ENCODE peak calls at places on chromosomes 11 and 22, in six cellular contexts. Z is CD8-positive, alpha-beta T cell; K is ascending aorta; N is OCI-LY7; W is adrenal gland; H is kidney. J is an unnamed sample. For H3K4me1, the result is how much of the 10 kb centered on the place peaks cover.

GRCh38 chr11:104873252-104873651 is 25.0 kb downstream of the CASP12 start:
- DNase-seq in Z (no peak), K (no peak), N (peak), W (no peak), H (peak), J (no peak)

GRCh38 chr11:130804306-130805077 is 111.8 kb downstream of the SNX19 start:
- DNase-seq in Z (no peak), K (no peak), N (no peak), W (no peak), H (peak), J (no peak)

GRCh38 chr22:50720861-50721844 is 16.9 kb upstream of the ACR start:
- DNase-seq in Z (no peak), K (no peak), N (no peak), W (no peak), H (peak), J (no peak)

GRCh38 chr22:37498289-37498909 is 12.2 kb upstream of the MFNG start:
- DNase-seq in Z (peak), K (no peak), N (peak), W (no peak), H (no peak), J (peak)

GRCh38 chr22:22976033-22976922 is 88.7 kb downstream of the IGLL5 start:
- DNase-seq in Z (no peak), K (no peak), N (no peak), W (no peak), H (no peak), J (no peak)

GRCh38 chr11:85307381-85307780 is 319.8 kb downstream of the DLG2 start:
- DNase-seq in Z (no peak), K (no peak), N (no peak), W (no peak), H (no peak), J (no peak)

GRCh38 chr11:94537051-94537600 is 6.6 kb upstream of the FUT4 start:
- DNase-seq in Z (no peak), K (no peak), N (no peak), W (no peak), H (no peak), J (no peak)

GRCh38 chr11:78698612-78699011 is 123.9 kb upstream of the NARS2 start:
- DNase-seq in Z (no peak), K (peak), N (no peak), W (peak), H (no peak), J (peak)

GRCh38 chr22:37486224-37486845 is at the start of gene MFNG:
- DNase-seq in Z (peak), K (peak), N (peak), W (peak), H (peak), J (peak)

GRCh38 chr11:71086687-71087258 is 165.6 kb downstream of the SHANK2 start:
- DNase-seq in Z (no peak), K (no peak), N (peak), W (peak), H (peak), J (peak)

GRCh38 chr11:24793479-24793878 is 296.6 kb downstream of the LUZP2 start:
- DNase-seq in Z (no peak), K (no peak), N (no peak), W (no peak), H (no peak), J (no peak)

GRCh38 chr11:113201055-113201818 is 113.1 kb upstream of the TTC12 start:
- DNase-seq in Z (no peak), K (no peak), N (no peak), W (no peak), H (no peak), J (no peak)

GRCh38 chr11:30816959-30817880 is 231.1 kb upstream of the MPPED2 start:
- DNase-seq in Z (no peak), K (no peak), N (no peak), W (no peak), H (no peak), J (no peak)

GRCh38 chr11:19714093-19714386 is 1.4 kb downstream of the NAV2 start:
- DNase-seq in Z (no peak), K (no peak), N (no peak), W (no peak), H (peak), J (peak)
- H3K4me1 ChIP-seq in Z (under half), K (under half), N (under half), W (under half), H (under half), J (under half)

GRCh38 chr11:76579047-76579751 is 91.3 kb downstream of the LRRC32 start:
- DNase-seq in Z (no peak), K (no peak), N (peak), W (peak), H (peak), J (no peak)
- TF ChIP-seq CTCF in Z (no peak), K (peak), N (peak), W (peak), H (peak), J (no peak)

GRCh38 chr22:48851933-48852549 is 975.6 kb downstream of the BRD1 start:
- DNase-seq in Z (no peak), K (no peak), N (no peak), W (no peak), H (peak), J (no peak)

GRCh38 chr22:48849963-48850657 is 977.6 kb downstream of the BRD1 start:
- DNase-seq in Z (no peak), K (no peak), N (no peak), W (no peak), H (peak), J (no peak)

GRCh38 chr22:48846200-48846599 is 981.5 kb downstream of the BRD1 start:
- DNase-seq in Z (no peak), K (no peak), N (no peak), W (no peak), H (no peak), J (no peak)

GRCh38 chr22:48850658-48851287 is 976.9 kb downstream of the BRD1 start:
- DNase-seq in Z (no peak), K (no peak), N (no peak), W (no peak), H (no peak), J (no peak)

DNA sequence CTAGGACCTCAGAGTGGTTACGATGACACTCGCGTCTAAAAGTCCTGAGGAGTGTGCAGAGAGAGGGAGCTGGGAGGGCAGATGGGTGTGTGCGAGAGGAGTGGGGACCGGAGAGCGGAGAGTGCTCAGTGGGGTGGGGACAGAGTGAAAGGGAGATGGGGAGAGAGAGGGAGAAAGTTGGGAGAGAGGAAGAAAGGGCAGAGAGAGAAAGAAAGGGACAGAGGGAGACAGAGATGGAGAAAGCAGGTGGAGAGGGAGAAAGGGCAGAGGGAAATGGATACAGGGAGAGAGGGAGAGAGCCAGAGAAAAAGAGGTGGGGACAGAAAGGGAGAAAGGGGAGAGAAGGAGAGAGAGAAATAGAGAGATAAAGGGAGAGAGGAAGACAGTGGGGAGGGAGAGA is 978.2 kb downstream of the BRD1 start:
- DNase-seq in Z (no peak), K (no peak), N (no peak), W (no peak), H (no peak), J (no peak)
- H3K4me1 ChIP-seq in Z (under half), K (under half), N (under half), W (under half), H (under half), J (under half)

GRCh38 chr22:45344339-45344738 is 34.6 kb downstream of the FAM118A start:
- DNase-seq in Z (no peak), K (no peak), N (no peak), W (no peak), H (no peak), J (no peak)
- TF ChIP-seq CTCF in Z (no peak), K (peak), N (no peak), W (no peak), H (no peak), J (no peak)

DNA sequence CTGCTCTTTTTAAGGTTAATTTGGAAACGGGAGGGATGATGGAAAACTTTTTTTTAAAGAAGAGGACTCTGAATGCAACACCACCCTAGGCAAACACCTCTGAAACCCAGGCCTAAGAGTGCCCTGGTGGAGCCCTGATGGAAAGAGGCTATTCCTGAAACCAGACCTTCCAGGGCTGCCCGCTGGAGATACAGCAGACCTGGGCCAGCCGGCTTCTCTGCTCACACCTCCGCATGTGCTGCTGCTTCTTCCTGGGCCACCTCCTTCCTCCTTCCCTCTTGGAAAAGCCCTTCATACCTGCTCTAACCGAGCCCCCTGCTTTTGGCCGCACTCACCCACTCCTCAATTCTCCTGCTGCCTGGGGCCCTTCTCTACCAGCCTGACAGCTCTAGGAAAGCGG is 37.9 kb downstream of the DUSP8 start:
- DNase-seq in Z (no peak), K (no peak), N (no peak), W (no peak), H (no peak), J (no peak)
- H3K4me1 ChIP-seq in Z (under half), K (under half), N (under half), W (under half), H (under half), J (under half)

GRCh38 chr11:127844843-127845242 is 742.5 kb downstream of the ETS1 start:
- DNase-seq in Z (no peak), K (no peak), N (no peak), W (no peak), H (no peak), J (no peak)

GRCh38 chr11:127843483-127844396 is 743.6 kb downstream of the ETS1 start:
- DNase-seq in Z (peak), K (peak), N (peak), W (peak), H (peak), J (peak)
- TF ChIP-seq CTCF in Z (peak), K (peak), N (peak), W (peak), H (peak), J (peak)

GRCh38 chr11:3156282-3156660 is 8.8 kb downstream of the OSBPL5 start:
- DNase-seq in Z (no peak), K (no peak), N (no peak), W (no peak), H (peak), J (no peak)

GRCh38 chr11:3157381-3158130 is 7.6 kb downstream of the OSBPL5 start:
- DNase-seq in Z (no peak), K (no peak), N (peak), W (no peak), H (peak), J (peak)

GRCh38 chr11:3158131-3158591 is 6.9 kb downstream of the OSBPL5 start:
- DNase-seq in Z (no peak), K (no peak), N (no peak), W (no peak), H (peak), J (no peak)

GRCh38 chr11:3155691-3156258 is 9.3 kb downstream of the OSBPL5 start:
- DNase-seq in Z (no peak), K (no peak), N (no peak), W (no peak), H (peak), J (peak)

GRCh38 chr11:3156661-3157311 is 8.3 kb downstream of the OSBPL5 start:
- DNase-seq in Z (no peak), K (no peak), N (peak), W (no peak), H (peak), J (no peak)
- H3K4me1 ChIP-seq in Z (under half), K (half or more), N (under half), W (under half), H (under half), J (under half)

DNA sequence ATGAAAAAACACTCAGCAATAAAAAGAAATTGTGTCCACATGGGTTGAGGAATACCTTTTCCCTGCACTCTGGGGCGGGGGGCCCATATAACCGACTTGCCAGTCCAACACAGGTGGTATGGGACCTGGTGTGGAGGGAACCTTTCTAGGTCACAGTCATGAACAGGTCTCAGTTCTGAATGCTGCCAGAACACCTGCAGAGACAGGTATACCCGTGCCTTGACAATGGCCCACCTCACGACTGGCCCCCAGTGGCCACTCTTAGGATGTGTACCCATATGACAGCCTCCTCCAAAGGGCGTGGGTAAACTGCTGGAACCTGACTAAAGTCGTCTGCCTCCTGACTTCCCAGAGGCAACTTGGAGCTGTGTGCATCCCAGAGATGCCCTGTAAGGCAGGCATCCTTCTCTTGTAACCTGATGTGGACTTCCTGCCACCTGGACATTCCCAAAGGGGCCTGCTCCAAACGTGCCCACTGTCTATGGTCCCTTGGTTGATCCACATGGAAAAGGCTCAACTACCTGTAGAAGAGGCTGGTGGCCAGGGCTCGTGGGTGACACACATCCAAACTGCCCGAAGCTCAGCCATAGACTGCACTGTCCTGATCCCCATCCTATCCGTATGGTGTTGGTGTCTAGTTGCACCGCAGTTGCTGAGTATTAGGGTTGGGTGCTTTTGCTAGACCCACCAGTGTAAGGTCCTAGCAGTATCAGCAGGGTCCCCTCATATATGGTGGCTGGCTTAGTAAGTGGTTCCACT is 859.3 kb downstream of the BRD1 start:
- DNase-seq in Z (no peak), K (no peak), N (peak), W (no peak), H (no peak), J (peak)
- TF ChIP-seq CTCF in Z (peak), K (no peak), N (peak), W (no peak), H (peak), J (no peak)

GRCh38 chr22:31341386-31342088 is 4.6 kb downstream of the PATZ1 start:
- DNase-seq in Z (no peak), K (no peak), N (no peak), W (no peak), H (no peak), J (no peak)

GRCh38 chr22:31343235-31344191 is 2.6 kb downstream of the PATZ1 start:
- DNase-seq in Z (no peak), K (no peak), N (peak), W (peak), H (peak), J (peak)

GRCh38 chr22:31340765-31341247 is 5.3 kb downstream of the PATZ1 start:
- DNase-seq in Z (no peak), K (no peak), N (no peak), W (no peak), H (no peak), J (no peak)

GRCh38 chr22:31344369-31345330 is 1.5 kb downstream of the PATZ1 start:
- DNase-seq in Z (peak), K (no peak), N (peak), W (peak), H (peak), J (peak)

DNA sequence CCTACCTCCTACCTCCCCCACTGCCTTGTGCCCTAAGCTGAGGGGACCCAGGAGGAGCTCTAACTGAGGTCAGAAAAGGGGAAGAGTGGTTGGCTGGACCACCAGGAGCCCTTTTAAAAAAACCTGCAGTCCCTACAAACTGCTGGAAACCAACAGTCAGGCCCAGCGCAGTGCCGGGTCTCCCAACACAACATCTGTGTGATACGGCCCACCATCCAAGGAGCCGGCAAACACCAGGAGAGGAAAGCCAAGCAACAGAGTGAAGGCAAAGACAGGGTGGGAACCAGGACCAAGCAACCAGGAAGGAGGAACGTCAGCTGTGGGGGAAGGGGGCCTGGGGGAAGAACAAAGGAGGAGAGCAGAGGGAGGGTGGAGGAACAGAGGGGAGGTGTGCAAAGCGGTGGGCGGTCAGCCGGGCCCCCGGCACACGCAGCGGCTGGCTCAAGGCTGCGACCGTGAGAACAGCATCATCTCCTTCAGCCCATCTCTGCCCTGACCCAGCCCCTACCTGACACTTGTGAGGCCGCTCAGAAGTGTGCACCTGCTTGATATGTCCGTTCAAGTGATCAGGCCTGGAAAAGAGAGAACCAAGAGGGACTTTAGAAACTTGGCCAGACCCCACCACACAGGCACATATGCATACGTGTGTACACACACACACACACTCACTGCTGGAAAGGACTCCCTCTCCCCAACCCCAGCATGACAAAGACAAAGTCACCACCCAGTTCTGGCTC is 3.6 kb downstream of the PATZ1 start:
- DNase-seq in Z (no peak), K (no peak), N (no peak), W (no peak), H (no peak), J (no peak)
- H3K4me1 ChIP-seq in Z (half or more), K (under half), N (under half), W (under half), H (under half), J (under half)

DNA sequence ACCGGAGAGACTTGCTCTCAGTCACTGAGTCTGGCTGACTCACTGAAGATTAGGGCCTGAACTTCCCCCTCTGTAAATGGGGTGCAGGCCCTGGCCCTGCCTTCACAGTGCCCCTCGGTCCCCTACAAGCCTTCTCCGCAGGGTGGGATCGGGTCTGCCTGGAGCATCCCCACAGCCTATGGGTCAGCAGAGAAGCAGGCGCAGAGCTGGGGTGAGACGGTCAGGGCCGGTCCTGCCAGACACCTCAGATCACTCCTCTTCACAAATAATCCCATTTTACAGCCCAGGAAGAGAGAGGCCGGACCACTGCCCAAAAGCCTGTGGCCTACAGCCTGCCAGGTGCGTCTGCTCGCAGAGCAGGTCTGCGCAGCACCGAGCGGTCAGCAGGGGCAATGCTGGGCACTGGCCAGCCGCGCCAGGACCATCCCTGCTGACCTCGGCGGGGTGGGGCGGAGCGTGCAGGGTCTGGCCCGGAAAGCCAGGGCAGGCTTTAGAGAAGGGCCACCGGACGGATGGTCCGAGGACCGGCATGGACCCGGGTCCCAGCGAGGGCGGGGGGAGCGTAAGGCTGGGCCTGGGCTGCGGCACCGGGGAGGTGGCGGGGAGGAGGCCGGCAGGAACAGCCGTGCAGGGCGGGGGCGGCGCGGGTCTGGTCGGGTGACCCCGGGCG is 518 bp upstream of the SEPTIN5 start:
- DNase-seq in Z (no peak), K (no peak), N (no peak), W (no peak), H (no peak), J (peak)
- TF ChIP-seq CTCF in Z (no peak), K (no peak), N (no peak), W (no peak), H (no peak), J (no peak)

J was measured in pancreas.